ENCODE peak calls at places on chromosomes 13 and 19, in ten cellular contexts. One of them, this sample, is unnamed.

GRCh38 chr13:112322562-112322961 is 53.6 kb upstream of the SPACA7 start:
- DNase-seq in lower leg skin: no peak
- DNase-seq in stomach: no peak
- DNase-seq in spleen: no peak
- DNase-seq in tibial nerve: no peak
- DNase-seq in GM12878: no peak
- DNase-seq in K562: no peak
- DNase-seq in suprapubic skin: no peak
- DNase-seq in thyroid gland: no peak
- DNase-seq in uterus: no peak
- DNase-seq in this sample: no peak

GRCh38 chr13:33252103-33252502 is 33.5 kb downstream of the STARD13 start:
- DNase-seq in lower leg skin: no peak
- DNase-seq in stomach: no peak
- DNase-seq in spleen: no peak
- DNase-seq in tibial nerve: no peak
- DNase-seq in GM12878: no peak
- DNase-seq in K562: no peak
- DNase-seq in suprapubic skin: no peak
- DNase-seq in thyroid gland: no peak
- DNase-seq in uterus: no peak
- DNase-seq in this sample: no peak

GRCh38 chr13:61413572-61413971 is 2.1 kb downstream of the PCDH20 start:
- DNase-seq in lower leg skin: no peak
- DNase-seq in stomach: no peak
- DNase-seq in spleen: peak; percentile 61
- DNase-seq in tibial nerve: no peak
- DNase-seq in GM12878: no peak
- DNase-seq in K562: no peak
- DNase-seq in suprapubic skin: no peak
- DNase-seq in thyroid gland: peak; percentile 8
- DNase-seq in uterus: no peak
- DNase-seq in this sample: no peak

GRCh38 chr19:10998045-10998533 is 37.3 kb downstream of the SMARCA4 start:
- DNase-seq in lower leg skin: no peak
- DNase-seq in stomach: no peak
- DNase-seq in spleen: no peak
- DNase-seq in tibial nerve: peak; percentile 61
- DNase-seq in GM12878: no peak
- DNase-seq in K562: no peak
- DNase-seq in suprapubic skin: no peak
- DNase-seq in thyroid gland: peak; percentile 19
- DNase-seq in uterus: no peak
- DNase-seq in this sample: no peak

GRCh38 chr19:33239223-33239975 is 13.7 kb upstream of the SLC7A10 start:
- DNase-seq in lower leg skin: no peak
- DNase-seq in stomach: no peak
- DNase-seq in spleen: peak; percentile 37
- DNase-seq in tibial nerve: no peak
- DNase-seq in GM12878: no peak
- DNase-seq in K562: no peak
- DNase-seq in suprapubic skin: no peak
- DNase-seq in thyroid gland: no peak
- DNase-seq in uterus: no peak
- DNase-seq in this sample: no peak

GRCh38 chr13:21478881-21479808 is 20.0 kb upstream of the ZDHHC20 start:
- DNase-seq in lower leg skin: peak; percentile 61
- DNase-seq in stomach: no peak
- DNase-seq in spleen: no peak
- DNase-seq in tibial nerve: peak; percentile 59
- DNase-seq in GM12878: no peak
- DNase-seq in K562: peak; percentile 18
- DNase-seq in suprapubic skin: no peak
- DNase-seq in thyroid gland: peak; percentile 13
- DNase-seq in uterus: no peak
- DNase-seq in this sample: no peak

GRCh38 chr13:40762849-40763248 is 8.1 kb downstream of the MRPS31 start:
- DNase-seq in lower leg skin: no peak
- DNase-seq in stomach: no peak
- DNase-seq in spleen: no peak
- DNase-seq in tibial nerve: no peak
- DNase-seq in GM12878: no peak
- DNase-seq in K562: no peak
- DNase-seq in suprapubic skin: no peak
- DNase-seq in thyroid gland: no peak
- DNase-seq in uterus: no peak
- DNase-seq in this sample: no peak

GRCh38 chr19:8334458-8335342 is 8.4 kb downstream of the KANK3 start:
- DNase-seq in lower leg skin: no peak
- DNase-seq in stomach: peak; percentile 72
- DNase-seq in spleen: peak; percentile 77
- DNase-seq in tibial nerve: no peak
- DNase-seq in GM12878: no peak
- DNase-seq in K562: peak; percentile 77
- DNase-seq in suprapubic skin: no peak
- DNase-seq in thyroid gland: peak; percentile 64
- DNase-seq in uterus: no peak
- DNase-seq in this sample: no peak

GRCh38 chr13:44004881-44005280 is 125.2 kb downstream of the LACC1 start:
- DNase-seq in lower leg skin: no peak
- DNase-seq in stomach: no peak
- DNase-seq in spleen: no peak
- DNase-seq in tibial nerve: no peak
- DNase-seq in GM12878: no peak
- DNase-seq in K562: no peak
- DNase-seq in suprapubic skin: no peak
- DNase-seq in thyroid gland: no peak
- DNase-seq in uterus: no peak
- DNase-seq in this sample: no peak

GRCh38 chr19:16382775-16383543 is 58.3 kb downstream of the KLF2 start:
- DNase-seq in lower leg skin: peak; percentile 84
- DNase-seq in stomach: peak; percentile 82
- DNase-seq in spleen: peak; percentile 93
- DNase-seq in tibial nerve: peak; percentile 92
- DNase-seq in GM12878: no peak
- DNase-seq in K562: peak; percentile 77
- DNase-seq in suprapubic skin: peak; percentile 93
- DNase-seq in thyroid gland: no peak
- DNase-seq in uterus: peak; percentile 92
- DNase-seq in this sample: peak; percentile 91

GRCh38 chr13:79775830-79776229 is 294.9 kb downstream of the NDFIP2 start:
- DNase-seq in lower leg skin: no peak
- DNase-seq in stomach: peak; percentile 29
- DNase-seq in spleen: no peak
- DNase-seq in tibial nerve: peak; percentile 47
- DNase-seq in GM12878: no peak
- DNase-seq in K562: no peak
- DNase-seq in suprapubic skin: no peak
- DNase-seq in thyroid gland: peak; percentile 38
- DNase-seq in uterus: no peak
- DNase-seq in this sample: no peak

GRCh38 chr13:51971520-51972426 is 39.5 kb downstream of the ATP7B start:
- DNase-seq in lower leg skin: no peak
- DNase-seq in stomach: no peak
- DNase-seq in spleen: no peak
- DNase-seq in tibial nerve: no peak
- DNase-seq in GM12878: no peak
- DNase-seq in K562: no peak
- DNase-seq in suprapubic skin: no peak
- DNase-seq in thyroid gland: no peak
- DNase-seq in uterus: no peak
- DNase-seq in this sample: no peak

GRCh38 chr13:40121711-40122110 is 466.2 kb downstream of the COG6 start:
- DNase-seq in lower leg skin: no peak
- DNase-seq in stomach: no peak
- DNase-seq in spleen: no peak
- DNase-seq in tibial nerve: no peak
- DNase-seq in GM12878: no peak
- DNase-seq in K562: no peak
- DNase-seq in suprapubic skin: no peak
- DNase-seq in thyroid gland: no peak
- DNase-seq in uterus: no peak
- DNase-seq in this sample: no peak

GRCh38 chr13:34076943-34077703 is 259.2 kb downstream of the RFC3 start:
- DNase-seq in lower leg skin: no peak
- DNase-seq in stomach: no peak
- DNase-seq in spleen: no peak
- DNase-seq in tibial nerve: no peak
- DNase-seq in GM12878: no peak
- DNase-seq in K562: no peak
- DNase-seq in suprapubic skin: no peak
- DNase-seq in thyroid gland: peak; percentile 10
- DNase-seq in uterus: no peak
- DNase-seq in this sample: no peak

DNA sequence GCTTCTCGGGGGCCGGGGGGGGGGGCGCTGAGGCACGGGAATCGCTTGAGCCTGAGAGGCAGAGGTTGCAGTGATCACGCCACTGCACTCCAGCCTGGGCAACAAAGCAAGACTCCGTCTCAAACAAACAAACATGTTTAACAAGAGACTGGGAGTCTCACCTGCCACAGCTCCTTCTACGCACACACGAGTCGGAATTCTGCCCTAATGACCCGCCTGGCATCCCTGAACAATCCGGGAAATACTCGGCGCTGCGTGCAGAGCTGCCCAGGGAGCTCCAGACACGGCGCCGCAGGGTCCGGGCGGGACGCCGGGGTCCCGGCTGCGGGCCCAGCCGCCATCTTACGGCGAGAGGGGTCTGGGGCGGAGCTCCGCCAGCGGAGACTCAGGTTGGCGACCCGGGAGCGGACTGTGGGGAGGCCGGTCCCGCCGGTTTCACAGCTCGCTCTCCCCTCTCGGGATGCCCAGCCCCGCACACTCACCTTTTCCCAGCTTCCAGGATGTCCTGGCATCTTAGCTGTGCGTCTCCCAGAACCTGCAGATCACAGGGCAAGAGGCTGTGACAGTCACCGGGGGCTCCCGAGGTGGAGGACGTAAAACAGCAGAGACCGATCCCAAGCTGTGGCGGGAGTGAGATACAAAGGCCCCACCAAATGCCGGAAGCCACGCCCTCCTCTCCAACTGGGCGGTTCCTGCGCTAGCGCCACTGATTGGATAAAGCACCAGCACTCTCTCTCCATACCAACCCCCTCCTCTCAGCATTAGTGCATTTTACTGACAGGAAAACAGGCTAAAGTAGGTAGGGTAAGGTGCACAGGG is 23.6 kb upstream of the ZNF724 start:
- DNase-seq in lower leg skin: peak; percentile 92
- DNase-seq in stomach: peak; percentile 93
- DNase-seq in spleen: peak; percentile 95
- DNase-seq in tibial nerve: peak; percentile 93
- DNase-seq in GM12878: peak; percentile 81
- DNase-seq in K562: peak; percentile 29
- DNase-seq in suprapubic skin: peak; percentile 96
- DNase-seq in thyroid gland: peak; percentile 95
- DNase-seq in uterus: peak; percentile 93
- DNase-seq in this sample: peak; percentile 84
- TF ChIP-seq POLR2A in lower leg skin: no peak
- TF ChIP-seq POLR2A in stomach: peak; percentile 20
- TF ChIP-seq POLR2A in spleen: peak; percentile 8
- TF ChIP-seq POLR2A in tibial nerve: peak; percentile 79
- TF ChIP-seq POLR2A in GM12878: peak; percentile 92
- TF ChIP-seq POLR2A in K562: peak; percentile 39
- TF ChIP-seq POLR2A in suprapubic skin: peak; percentile 81
- TF ChIP-seq POLR2A in thyroid gland: no peak
- TF ChIP-seq POLR2A in uterus: peak; percentile 82
- TF ChIP-seq POLR2A in this sample: peak; percentile 99

GRCh38 chr19:46366620-46367277 is 19.9 kb downstream of the PPP5C start:
- DNase-seq in lower leg skin: no peak
- DNase-seq in stomach: no peak
- DNase-seq in spleen: no peak
- DNase-seq in tibial nerve: no peak
- DNase-seq in GM12878: no peak
- DNase-seq in K562: no peak
- DNase-seq in suprapubic skin: no peak
- DNase-seq in thyroid gland: no peak
- DNase-seq in uterus: no peak
- DNase-seq in this sample: no peak
- TF ChIP-seq POLR2A in lower leg skin: no peak
- TF ChIP-seq POLR2A in stomach: no peak
- TF ChIP-seq POLR2A in spleen: no peak
- TF ChIP-seq POLR2A in tibial nerve: no peak
- TF ChIP-seq POLR2A in GM12878: no peak
- TF ChIP-seq POLR2A in K562: no peak
- TF ChIP-seq POLR2A in suprapubic skin: no peak
- TF ChIP-seq POLR2A in thyroid gland: no peak
- TF ChIP-seq POLR2A in uterus: no peak
- TF ChIP-seq POLR2A in this sample: no peak

GRCh38 chr19:52296773-52297600 is at the start of gene ZNF480:
- DNase-seq in lower leg skin: peak; percentile 71
- DNase-seq in stomach: peak; percentile 89
- DNase-seq in spleen: peak; percentile 95
- DNase-seq in tibial nerve: peak; percentile 81
- DNase-seq in GM12878: peak; percentile 23
- DNase-seq in K562: peak; percentile 93
- DNase-seq in suprapubic skin: peak; percentile 90
- DNase-seq in thyroid gland: peak; percentile 81
- DNase-seq in uterus: peak; percentile 77
- DNase-seq in this sample: peak; percentile 19
- TF ChIP-seq POLR2A in lower leg skin: no peak
- TF ChIP-seq POLR2A in stomach: peak; percentile 19
- TF ChIP-seq POLR2A in spleen: no peak
- TF ChIP-seq POLR2A in tibial nerve: peak; percentile 48
- TF ChIP-seq POLR2A in GM12878: peak; percentile 66
- TF ChIP-seq POLR2A in K562: peak; percentile 82
- TF ChIP-seq POLR2A in suprapubic skin: peak; percentile 37
- TF ChIP-seq POLR2A in thyroid gland: no peak
- TF ChIP-seq POLR2A in uterus: no peak
- TF ChIP-seq POLR2A in this sample: no peak

DNA sequence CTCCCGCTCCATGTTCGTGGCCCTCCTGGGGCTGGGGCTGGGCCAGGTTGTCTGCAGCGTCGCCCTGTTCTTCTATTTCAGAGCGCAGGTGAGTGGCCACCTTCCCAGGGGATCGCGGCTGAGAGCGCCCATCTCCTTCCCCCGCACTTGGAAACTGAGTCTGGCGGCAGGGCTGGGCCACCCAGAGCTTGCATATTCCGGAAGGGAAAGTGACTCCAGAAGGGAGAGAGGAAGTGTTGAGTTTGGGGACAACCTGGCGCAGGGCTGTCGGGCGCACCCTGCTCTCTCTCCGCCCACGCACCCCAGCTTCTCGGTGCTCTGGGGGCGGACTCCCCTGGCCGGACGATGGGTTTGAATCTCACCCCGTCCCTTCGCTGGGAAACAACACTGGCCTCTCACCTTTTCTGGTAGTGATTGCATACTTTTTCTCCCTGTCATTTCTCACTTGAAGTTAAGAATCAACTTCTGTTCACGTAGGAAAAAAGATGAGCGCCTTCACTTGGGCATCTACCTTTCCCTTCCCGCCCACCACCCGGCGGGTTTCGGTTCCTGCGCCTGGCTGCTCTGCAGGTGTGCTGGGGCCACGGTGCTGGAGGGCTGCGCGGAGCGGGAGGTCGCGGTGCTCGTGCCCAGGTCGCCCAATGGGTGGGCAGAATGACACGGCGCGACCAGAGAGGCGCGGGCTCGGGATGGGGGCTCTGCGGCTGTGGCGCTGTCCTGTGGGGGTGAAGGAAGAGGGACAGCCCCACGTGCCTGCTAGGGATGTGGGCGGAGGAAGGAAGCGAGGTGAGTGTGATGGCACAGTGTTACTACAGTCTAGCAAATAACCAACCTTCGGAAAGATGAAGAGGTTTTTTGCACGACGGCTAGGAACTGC is 721 bp downstream of the TNFSF11 start:
- DNase-seq in lower leg skin: no peak
- DNase-seq in stomach: no peak
- DNase-seq in spleen: peak; percentile 83
- DNase-seq in tibial nerve: no peak
- DNase-seq in GM12878: no peak
- DNase-seq in K562: no peak
- DNase-seq in suprapubic skin: no peak
- DNase-seq in thyroid gland: no peak
- DNase-seq in uterus: no peak
- DNase-seq in this sample: no peak
- TF ChIP-seq POLR2A in lower leg skin: no peak
- TF ChIP-seq POLR2A in stomach: no peak
- TF ChIP-seq POLR2A in spleen: no peak
- TF ChIP-seq POLR2A in tibial nerve: no peak
- TF ChIP-seq POLR2A in GM12878: peak; percentile 65
- TF ChIP-seq POLR2A in K562: no peak
- TF ChIP-seq POLR2A in suprapubic skin: no peak
- TF ChIP-seq POLR2A in thyroid gland: no peak
- TF ChIP-seq POLR2A in uterus: no peak
- TF ChIP-seq POLR2A in this sample: no peak

This sample was measured in H1.